ENCODE peak calls at places on chromosomes 5 and 9, in six cellular contexts. One of them, this sample, is unnamed.

GRCh38 chr5:128487041-128487440 is 51.0 kb downstream of the FBN2 start:
- DNase-seq in effector CD4-positive, alpha-beta T cell: no peak
- DNase-seq in NCI-H774: no peak
- DNase-seq in SIG-M5: no peak
- DNase-seq in skeletal muscle cell: no peak
- DNase-seq in NAMALWA: no peak
- DNase-seq in this sample: no peak

GRCh38 chr9:125418404-125418803 is 156.8 kb downstream of the GAPVD1 start:
- DNase-seq in effector CD4-positive, alpha-beta T cell: no peak
- DNase-seq in NCI-H774: no peak
- DNase-seq in SIG-M5: no peak
- DNase-seq in skeletal muscle cell: no peak
- DNase-seq in NAMALWA: no peak
- DNase-seq in this sample: no peak

GRCh38 chr5:126961702-126962101 is 68.7 kb downstream of the MARCHF3 start:
- DNase-seq in effector CD4-positive, alpha-beta T cell: no peak
- DNase-seq in NCI-H774: peak
- DNase-seq in SIG-M5: no peak
- DNase-seq in skeletal muscle cell: peak
- DNase-seq in NAMALWA: peak
- DNase-seq in this sample: peak

GRCh38 chr9:96246267-96246671 is 55.7 kb downstream of the HSD17B3 start:
- DNase-seq in effector CD4-positive, alpha-beta T cell: no peak
- DNase-seq in NCI-H774: no peak
- DNase-seq in SIG-M5: no peak
- DNase-seq in skeletal muscle cell: no peak
- DNase-seq in NAMALWA: no peak
- DNase-seq in this sample: no peak

GRCh38 chr5:55407059-55407684 is 99.4 kb downstream of the MTREX start:
- DNase-seq in effector CD4-positive, alpha-beta T cell: no peak
- DNase-seq in NCI-H774: peak
- DNase-seq in SIG-M5: no peak
- DNase-seq in skeletal muscle cell: peak
- DNase-seq in NAMALWA: peak
- DNase-seq in this sample: no peak

GRCh38 chr5:53257806-53258373 is 148.3 kb upstream of the MOCS2 start:
- DNase-seq in effector CD4-positive, alpha-beta T cell: no peak
- DNase-seq in NCI-H774: no peak
- DNase-seq in SIG-M5: no peak
- DNase-seq in skeletal muscle cell: no peak
- DNase-seq in NAMALWA: no peak
- DNase-seq in this sample: no peak

GRCh38 chr9:111276723-111277122 is 53.3 kb downstream of the OR2K2 start:
- DNase-seq in effector CD4-positive, alpha-beta T cell: no peak
- DNase-seq in NCI-H774: no peak
- DNase-seq in SIG-M5: no peak
- DNase-seq in skeletal muscle cell: no peak
- DNase-seq in NAMALWA: peak
- DNase-seq in this sample: no peak

GRCh38 chr5:100824635-100825034 is 78.4 kb downstream of the ST8SIA4 start:
- DNase-seq in effector CD4-positive, alpha-beta T cell: no peak
- DNase-seq in NCI-H774: no peak
- DNase-seq in SIG-M5: no peak
- DNase-seq in skeletal muscle cell: no peak
- DNase-seq in NAMALWA: no peak
- DNase-seq in this sample: no peak

GRCh38 chr5:81995407-81995806 is 23.6 kb downstream of the ATG10 start:
- DNase-seq in effector CD4-positive, alpha-beta T cell: no peak
- DNase-seq in NCI-H774: no peak
- DNase-seq in SIG-M5: no peak
- DNase-seq in skeletal muscle cell: no peak
- DNase-seq in NAMALWA: no peak
- DNase-seq in this sample: no peak

GRCh38 chr5:43281840-43282658 is 31.2 kb downstream of the HMGCS1 start:
- DNase-seq in effector CD4-positive, alpha-beta T cell: no peak
- DNase-seq in NCI-H774: no peak
- DNase-seq in SIG-M5: no peak
- DNase-seq in skeletal muscle cell: no peak
- DNase-seq in NAMALWA: no peak
- DNase-seq in this sample: no peak

This sample was measured in NCI-H2227 treated with DMSO at 0.1 percent for 48 hours.